ENCODE peak calls at places on chromosomes 13 and 19, in four cellular contexts. R, U, Q and H are unnamed samples.
A peak's percentile ranks its signal among the peaks of the same experiment; 100 is the strongest.

GRCh38 chr13:112332727-112333126 is 43.4 kb upstream of the SPACA7 start:
- DNase-seq in Q (no peak), R (no peak), U (no peak), H (no peak)

GRCh38 chr13:98919566-98919965 is 58.3 kb downstream of the DOCK9 start:
- DNase-seq in R (no peak), U (no peak), Q (no peak), H (no peak)

GRCh38 chr13:92769064-92769463 is 457.5 kb upstream of the GPC6 start:
- DNase-seq in Q (no peak), R (no peak), U (no peak), H (no peak)

GRCh38 chr13:41177616-41178015 is 16.8 kb downstream of the KBTBD7 start:
- DNase-seq in Q (no peak), U (no peak), R (no peak), H (no peak)

GRCh38 chr13:39335721-39336120 is 267.3 kb downstream of the LHFPL6 start:
- DNase-seq in Q (no peak), R (no peak), U (no peak), H (no peak)

GRCh38 chr19:5738423-5738822 is 18.0 kb downstream of the CATSPERD start:
- DNase-seq in R (no peak), U (no peak), Q (no peak), H (no peak)

GRCh38 chr13:39269411-39269810 is 231.2 kb downstream of the NHLRC3 start:
- DNase-seq in Q (no peak), U (no peak), R (no peak), H (no peak)

GRCh38 chr13:46561691-46562090 is 8.7 kb downstream of the LRCH1 start:
- DNase-seq in Q (no peak), R (no peak), U (no peak), H (no peak)

GRCh38 chr13:97434417-97435296 is 688 bp downstream of the RAP2A start:
- DNase-seq in R (peak; percentile 55), U (peak; percentile 45), Q (peak; percentile 43), H (peak; percentile 82)

GRCh38 chr13:65892859-65893258 is 1337.3 kb downstream of the PCDH9 start:
- DNase-seq in R (no peak), Q (no peak), U (no peak), H (no peak)

GRCh38 chr19:17035842-17036424 is 9.3 kb upstream of the CPAMD8 start:
- DNase-seq in U (no peak), R (no peak), Q (peak; percentile 26), H (no peak)

GRCh38 chr13:20945952-20946383 is 43.4 kb upstream of the XPO4 start:
- DNase-seq in Q (peak; percentile 22), R (no peak), U (no peak), H (no peak)

GRCh38 chr19:15449620-15450527 is at the start of gene WIZ:
- DNase-seq in R (peak; percentile 86), U (peak; percentile 61), Q (peak; percentile 91), H (peak; percentile 90)

GRCh38 chr19:17323973-17324327 is 10.7 kb downstream of the ANO8 start:
- DNase-seq in U (no peak), R (no peak), Q (no peak), H (peak; percentile 64)

GRCh38 chr19:15995536-15995935 is 46.7 kb downstream of the OR10H4 start:
- DNase-seq in U (no peak), Q (no peak), R (no peak), H (no peak)

GRCh38 chr13:77430377-77430951 is 103.6 kb upstream of the MYCBP2 start:
- DNase-seq in Q (no peak), R (no peak), U (no peak), H (no peak)

GRCh38 chr19:4816388-4817165 is 14.9 kb downstream of the TICAM1 start:
- DNase-seq in R (no peak), U (no peak), Q (no peak), H (no peak)

GRCh38 chr19:1107655-1108261 is 4.0 kb downstream of the GPX4 start:
- DNase-seq in U (no peak), Q (no peak), R (no peak), H (no peak)

GRCh38 chr19:1105217-1105872 is 1.6 kb downstream of the GPX4 start:
- DNase-seq in U (no peak), R (no peak), Q (no peak), H (no peak)

GRCh38 chr19:1108291-1109031 is 4.7 kb downstream of the GPX4 start:
- DNase-seq in R (no peak), Q (no peak), U (no peak), H (no peak)

GRCh38 chr19:1105873-1106840 is 2.4 kb downstream of the GPX4 start:
- DNase-seq in Q (no peak), R (no peak), U (no peak), H (no peak)

GRCh38 chr19:1106841-1107654 is 3.3 kb downstream of the GPX4 start:
- DNase-seq in R (no peak), U (no peak), Q (peak; percentile 32), H (no peak)
- TF ChIP-seq POLR2AphosphoS5 in R (no peak), U (no peak), Q (no peak), H (no peak)

DNA sequence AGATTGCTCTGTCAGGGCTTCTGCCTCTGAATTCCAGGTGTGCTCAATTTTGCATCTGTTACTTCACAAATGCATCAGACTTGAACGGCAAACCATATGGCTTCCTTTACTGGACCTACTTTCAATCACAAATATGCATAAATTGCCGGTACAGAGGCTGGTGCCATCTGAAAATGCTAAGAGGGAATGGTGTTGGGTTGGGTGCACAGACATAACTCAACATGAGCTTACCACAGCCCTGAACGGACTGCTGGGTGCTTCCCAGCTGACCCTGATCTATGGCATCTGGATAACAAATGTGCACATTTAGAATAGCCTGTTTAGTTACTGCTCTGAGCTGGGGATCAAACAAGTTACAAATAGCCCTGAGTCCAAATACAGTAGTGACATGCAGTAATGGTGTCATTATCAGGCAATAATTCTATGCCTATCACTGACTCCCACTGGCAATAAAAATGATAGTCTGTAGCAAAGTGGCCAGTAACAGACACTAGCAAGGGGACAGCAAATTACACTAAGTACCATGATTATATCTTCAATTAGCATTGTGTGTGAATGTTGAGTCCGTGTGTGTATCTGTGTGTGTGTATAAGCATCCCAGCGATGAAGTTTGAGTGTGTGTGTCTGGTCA is 927.3 kb downstream of the DIAPH3 start:
- DNase-seq in R (no peak), U (no peak), Q (no peak), H (no peak)
- TF ChIP-seq POLR2A in R (no peak), U (no peak), Q (no peak), H (no peak)

DNA sequence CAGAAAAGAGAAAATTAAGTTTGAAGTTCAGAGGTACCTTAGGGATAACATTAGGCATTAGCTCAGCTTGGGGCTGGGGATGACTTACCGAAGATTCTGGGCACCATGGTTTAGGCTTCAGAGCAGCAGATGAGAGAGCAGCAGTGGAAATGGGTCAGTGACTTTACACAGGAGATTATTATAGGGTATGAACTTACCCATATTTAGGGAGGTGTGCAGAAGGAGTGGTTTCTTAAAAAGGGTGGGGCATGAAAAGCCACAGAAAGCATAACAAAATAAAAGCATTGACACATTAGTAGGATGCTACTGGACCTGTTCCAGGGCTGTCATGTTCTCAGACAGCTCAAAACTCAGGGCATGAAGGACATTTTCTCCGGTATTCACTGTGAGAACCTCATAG is 20.5 kb downstream of the IGFL1 start:
- DNase-seq in U (no peak), Q (no peak), R (no peak), H (no peak)
- H3K4me3 ChIP-seq in U (no peak overlapping the region), Q (no peak overlapping the region), R (no peak overlapping the region), H (no peak overlapping the region)

GRCh38 chr19:3556978-3557460 is 367 bp downstream of the MFSD12 start:
- DNase-seq in R (no peak), Q (peak; percentile 51), U (peak; percentile 23), H (no peak)
- TF ChIP-seq POLR2AphosphoS5 in R (no peak), Q (no peak), U (no peak), H (no peak)

GRCh38 chr19:45370410-45371204 is at the start of gene ERCC2:
- DNase-seq in Q (peak; percentile 99), R (peak; percentile 100), U (peak; percentile 99), H (peak; percentile 100)
- TF ChIP-seq POLR2A in Q (peak; percentile 13), R (no peak), U (peak; percentile 53), H (no peak)